ENCODE peak calls at places on chromosomes 11 and 22, in seven cellular contexts. I is A549, K is K562, P is GM23338, N is HCT116, A is SK-N-SH, V is GM12878. O is an unnamed sample.

GRCh38 chr11:119907934-119908760 is 179.1 kb upstream of the NECTIN1 start:
- DNase-seq in I (no peak), K (no peak), P (no peak), N (no peak), A (peak), V (no peak), O (no peak)

GRCh38 chr22:39723463-39723862 is 152.9 kb downstream of the CACNA1I start:
- DNase-seq in I (no peak), K (no peak), P (no peak), N (no peak), A (no peak), V (no peak), O (no peak)

GRCh38 chr22:39463931-39464390 is 7.1 kb downstream of the MGAT3 start:
- DNase-seq in I (no peak), K (no peak), P (no peak), N (no peak), A (no peak), V (no peak), O (no peak)

GRCh38 chr11:65430406-65431217 is 8.0 kb downstream of the NEAT1 start:
- DNase-seq in I (no peak), K (no peak), P (no peak), N (no peak), A (no peak), V (no peak), O (no peak)

GRCh38 chr11:72591785-72592490 is 82.3 kb downstream of the PDE2A start:
- DNase-seq in I (no peak), K (no peak), P (no peak), N (no peak), A (no peak), V (no peak), O (no peak)

GRCh38 chr11:111602865-111603632 is 800 bp downstream of the SIK2 start:
- DNase-seq in I (no peak), K (peak), P (peak), N (no peak), A (peak), V (no peak), O (peak)

GRCh38 chr11:58770627-58771457 is 39.1 kb upstream of the GLYAT start:
- DNase-seq in I (no peak), K (peak), P (no peak), N (peak), A (no peak), V (no peak), O (no peak)

GRCh38 chr11:76653674-76654309 is 16.8 kb downstream of the LRRC32 start:
- DNase-seq in I (no peak), K (no peak), P (no peak), N (no peak), A (no peak), V (no peak), O (no peak)

GRCh38 chr22:20972933-20973577 is 6.0 kb downstream of the AIFM3 start:
- DNase-seq in I (no peak), K (no peak), P (no peak), N (no peak), A (no peak), V (no peak), O (no peak)

GRCh38 chr11:33709471-33709870 is 8.8 kb upstream of the C11orf91 start:
- DNase-seq in I (no peak), K (no peak), P (no peak), N (no peak), A (no peak), V (no peak), O (no peak)

GRCh38 chr22:17121235-17122195 is at the start of gene TMEM121B:
- DNase-seq in I (no peak), K (peak), P (peak), N (no peak), A (peak), V (no peak), O (peak)

GRCh38 chr11:99818991-99819390 is 798.2 kb downstream of the CNTN5 start:
- DNase-seq in I (no peak), K (no peak), P (no peak), N (no peak), A (no peak), V (no peak), O (no peak)

GRCh38 chr11:14981507-14981906 is 9.4 kb upstream of the CALCA start:
- DNase-seq in I (no peak), K (no peak), P (no peak), N (no peak), A (no peak), V (no peak), O (no peak)

DNA sequence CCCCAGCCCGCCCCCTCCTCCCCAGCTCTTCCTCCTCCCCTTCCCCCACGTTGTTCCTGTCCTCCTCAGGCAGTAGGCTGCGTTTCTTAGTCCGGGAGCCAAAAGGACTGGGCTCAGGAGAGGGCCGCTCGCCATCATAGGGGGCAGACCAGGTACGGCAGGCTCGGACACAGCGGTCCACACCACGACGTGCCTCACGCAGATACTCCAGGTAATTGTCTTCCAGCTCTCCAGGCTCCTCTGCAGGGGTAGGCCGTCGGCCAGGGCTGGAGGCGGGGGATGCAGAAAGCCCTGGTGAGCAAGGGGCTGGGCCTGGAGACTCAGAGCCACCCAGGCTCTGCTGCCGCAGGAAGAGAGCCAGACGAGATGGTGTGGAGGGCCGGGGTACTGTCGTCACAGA is 12.4 kb downstream of the C11orf42 start:
- DNase-seq in I (no peak), K (no peak), P (no peak), N (no peak), A (no peak), V (no peak), O (no peak)
- TF ChIP-seq REST in I (no peak), K (no peak), P (no peak), N (no peak), A (no peak), V (no peak), O (no peak)

GRCh38 chr11:129996113-129996870 is 6.3 kb downstream of the PRDM10 start:
- DNase-seq in I (no peak), K (no peak), P (no peak), N (no peak), A (no peak), V (no peak), O (no peak)

GRCh38 chr11:129998107-129998506 is 4.5 kb downstream of the PRDM10 start:
- DNase-seq in I (no peak), K (no peak), P (no peak), N (no peak), A (no peak), V (no peak), O (no peak)

GRCh38 chr11:129999407-129999806 is 3.2 kb downstream of the PRDM10 start:
- DNase-seq in I (no peak), K (no peak), P (no peak), N (no peak), A (no peak), V (no peak), O (no peak)

GRCh38 chr11:129998905-129999304 is 3.7 kb downstream of the PRDM10 start:
- DNase-seq in I (no peak), K (no peak), P (no peak), N (no peak), A (no peak), V (no peak), O (no peak)

DNA sequence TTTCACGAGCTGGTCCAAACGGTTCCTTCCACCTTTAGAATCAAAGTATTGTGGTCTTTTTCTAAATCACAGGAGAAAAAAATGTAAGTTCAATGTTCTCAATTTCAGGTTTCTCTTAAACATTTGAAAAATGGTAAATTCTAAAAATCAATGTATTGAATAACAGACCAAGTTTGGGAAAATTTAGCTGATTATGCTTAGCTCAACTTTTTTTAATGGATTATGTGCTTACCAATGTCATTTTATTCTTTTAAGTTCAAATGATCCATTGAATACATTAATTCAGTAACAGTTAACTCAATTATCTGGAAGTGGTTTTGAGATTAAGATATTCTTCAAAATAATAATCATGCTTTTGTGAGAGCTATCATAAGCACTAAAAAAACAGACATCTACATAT is 5.1 kb downstream of the PRDM10 start:
- DNase-seq in I (no peak), K (no peak), P (no peak), N (no peak), A (no peak), V (no peak), O (no peak)
- H3K27ac ChIP-seq in I (no peak), K (no peak), P (no peak), N (no peak), A (no peak), V (no peak), O (no peak)

GRCh38 chr11:44315947-44316387 is 6.0 kb upstream of the ALX4 start:
- DNase-seq in I (peak), K (no peak), P (peak), N (no peak), A (peak), V (no peak), O (no peak)
- TF ChIP-seq REST in I (no peak), K (no peak), P (no peak), N (no peak), A (no peak), V (no peak), O (no peak)

GRCh38 chr11:101860694-101861371 is 54.0 kb upstream of the CEP126 start:
- DNase-seq in I (peak), K (peak), P (peak), N (peak), A (peak), V (no peak), O (no peak)

GRCh38 chr11:101862410-101863233 is 52.2 kb upstream of the CEP126 start:
- DNase-seq in I (peak), K (no peak), P (peak), N (peak), A (peak), V (no peak), O (no peak)

GRCh38 chr11:101866619-101867491 is 48.0 kb upstream of the CEP126 start:
- DNase-seq in I (peak), K (no peak), P (no peak), N (no peak), A (no peak), V (no peak), O (no peak)

GRCh38 chr11:101863361-101863760 is 51.4 kb upstream of the CEP126 start:
- DNase-seq in I (no peak), K (no peak), P (no peak), N (no peak), A (no peak), V (no peak), O (no peak)

GRCh38 chr11:101864098-101864497 is 50.7 kb upstream of the CEP126 start:
- DNase-seq in I (no peak), K (no peak), P (no peak), N (no peak), A (no peak), V (no peak), O (no peak)
- H3K27ac ChIP-seq in I (peak), K (no peak), P (no peak), N (no peak), A (peak), V (no peak), O (no peak)